ENCODE peak calls at places on chromosomes 7 and 10, in four cellular contexts. N is HepG2, E is HCT116, Q is K562. Z is an unnamed sample.

GRCh38 chr7:44386139-44386913 is 60.9 kb upstream of the CAMK2B start:
- DNase-seq in E (no peak), N (no peak), Q (no peak), Z (no peak)

GRCh38 chr7:80359476-80359875 is 152.4 kb downstream of the GNAT3 start:
- DNase-seq in N (no peak), E (no peak), Q (no peak), Z (no peak)

GRCh38 chr7:81366546-81366945 is 403.3 kb downstream of the HGF start:
- DNase-seq in Q (no peak), E (no peak), N (no peak), Z (no peak)

GRCh38 chr7:130650616-130651015 is 17.9 kb downstream of the COPG2 start:
- DNase-seq in N (no peak), Q (no peak), E (no peak), Z (no peak)

GRCh38 chr10:78543749-78544446 is 510.2 kb downstream of the RPS24 start:
- DNase-seq in E (no peak), Q (no peak), N (peak), Z (no peak)

GRCh38 chr10:71697938-71698709 is 21.5 kb downstream of the C10orf105 start:
- DNase-seq in N (no peak), Q (no peak), E (no peak), Z (no peak)

GRCh38 chr10:43216931-43217562 is 49.8 kb downstream of the RASGEF1A start:
- DNase-seq in N (no peak), Q (no peak), E (no peak), Z (no peak)

GRCh38 chr7:82050134-82050533 is 280.3 kb upstream of the HGF start:
- DNase-seq in Q (no peak), E (peak), N (peak), Z (peak)

GRCh38 chr7:132742152-132742551 is 165.9 kb upstream of the PLXNA4 start:
- DNase-seq in E (no peak), Q (no peak), N (no peak), Z (no peak)

GRCh38 chr7:51327287-51327717 is 10.7 kb upstream of the COBL start:
- DNase-seq in N (no peak), E (no peak), Q (no peak), Z (no peak)

GRCh38 chr7:7330997-7331396 is 148.7 kb downstream of the C1GALT1 start:
- DNase-seq in N (no peak), E (no peak), Q (no peak), Z (no peak)

GRCh38 chr7:29563590-29564454 is at the start of gene PRR15:
- DNase-seq in Q (no peak), E (peak), N (peak), Z (no peak)

GRCh38 chr10:70914316-70914864 is 26.0 kb upstream of the PCBD1 start:
- DNase-seq in N (no peak), E (no peak), Q (no peak), Z (no peak)

GRCh38 chr7:34939175-34939574 is 98.1 kb downstream of the DPY19L1 start:
- DNase-seq in N (peak), Q (no peak), E (no peak), Z (no peak)

GRCh38 chr7:151086802-151087246 is 549 bp downstream of the AGAP3 start:
- DNase-seq in Q (peak), E (no peak), N (no peak), Z (no peak)

GRCh38 chr10:51815723-51816122 is 116.3 kb upstream of the CSTF2T start:
- DNase-seq in N (no peak), Q (no peak), E (no peak), Z (no peak)

GRCh38 chr7:5610500-5611186 is 170.8 kb downstream of the RNF216 start:
- DNase-seq in N (no peak), E (no peak), Q (no peak), Z (no peak)

GRCh38 chr7:70787772-70788171 is 344.2 kb upstream of the GALNT17 start:
- DNase-seq in N (no peak), Q (no peak), E (no peak), Z (no peak)

GRCh38 chr10:113958631-113959382 is 84.9 kb upstream of the ADRB1 start:
- DNase-seq in E (peak), N (peak), Q (peak), Z (no peak)

GRCh38 chr10:96673318-96674099 is 46.8 kb downstream of the PIK3AP1 start:
- DNase-seq in E (no peak), N (peak), Q (no peak), Z (no peak)

GRCh38 chr10:1230592-1231275 is 174.5 kb downstream of the WDR37 start:
- DNase-seq in Q (no peak), N (no peak), E (no peak), Z (no peak)
- TF ChIP-seq TCF7L2 in Q (no peak), N (no peak), E (no peak), Z (no peak)

GRCh38 chr7:100466830-100467605 is 3.0 kb upstream of the SPACDR start:
- DNase-seq in E (no peak), Q (no peak), N (no peak), Z (no peak)

GRCh38 chr7:100464210-100464660 is at the start of gene SPACDR:
- DNase-seq in E (no peak), Q (no peak), N (no peak), Z (no peak)

GRCh38 chr7:100465299-100465698 is 1.2 kb upstream of the SPACDR start:
- DNase-seq in Q (no peak), N (no peak), E (no peak), Z (no peak)

GRCh38 chr7:100464791-100465190 is 731 bp upstream of the SPACDR start:
- DNase-seq in Q (no peak), N (no peak), E (no peak), Z (no peak)

GRCh38 chr7:100465702-100466311 is 1.7 kb upstream of the SPACDR start:
- DNase-seq in Q (peak), E (no peak), N (peak), Z (no peak)
- H3K27ac ChIP-seq in Q (no peak), E (no peak), N (no peak), Z (no peak)

GRCh38 chr10:6907877-6908530 is 327.9 kb upstream of the PRKCQ start:
- DNase-seq in Q (no peak), E (no peak), N (no peak), Z (no peak)
- TF ChIP-seq SIN3A in Q (no peak), E (no peak), N (no peak), Z (no peak)

DNA sequence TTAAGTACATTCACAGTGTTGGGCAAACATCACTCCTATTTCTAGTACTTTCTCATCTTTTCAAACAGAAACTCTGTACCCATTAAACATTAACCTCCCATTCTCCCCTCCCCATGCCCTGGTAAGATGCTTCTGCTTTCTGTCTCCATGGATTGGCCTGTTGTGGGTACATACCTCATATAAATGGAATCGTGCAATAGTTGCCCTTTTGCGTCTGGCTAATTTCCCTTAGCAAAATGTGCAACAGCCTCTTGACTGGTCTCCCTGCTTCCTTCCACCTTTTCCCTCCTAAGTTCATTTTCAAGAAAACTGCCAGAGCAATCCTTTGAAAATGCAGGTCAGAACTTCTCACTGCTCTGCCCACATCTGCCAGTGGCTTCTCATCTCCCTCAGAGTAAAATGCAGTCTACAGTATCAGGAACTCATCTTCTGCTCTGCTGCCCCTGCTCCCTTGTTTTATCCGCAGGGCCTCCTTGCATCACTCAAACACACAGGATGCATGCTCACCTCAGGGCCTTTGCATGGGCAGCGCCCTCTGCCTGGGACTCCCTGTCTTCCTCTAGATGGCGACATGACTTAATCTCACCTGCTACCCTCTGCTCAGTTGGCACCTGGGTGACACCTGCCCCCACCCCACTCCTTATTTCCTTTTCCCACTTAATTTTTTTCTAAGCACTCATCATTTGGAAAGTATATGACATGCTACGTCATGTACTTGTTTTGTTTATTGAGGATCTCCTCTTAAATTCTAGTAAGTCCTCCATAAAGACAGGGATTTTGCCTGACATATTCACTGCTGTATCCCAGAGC is 44.3 kb upstream of the ECHDC3 start:
- DNase-seq in E (no peak), N (peak), Q (no peak), Z (no peak)
- TF ChIP-seq TCF7L2 in E (no peak), N (no peak), Q (no peak), Z (no peak)

Z was measured in Panc1.